ENCODE peak calls at places on chromosomes 11 and 22, in five cellular contexts. One of them, this sample, is unnamed.

GRCh38 chr22:45144928-45145327 is 18.8 kb upstream of the NUP50 start:
- DNase-seq in H1: no peak
- DNase-seq in uterus: no peak
- DNase-seq in A549: no peak
- DNase-seq in HCT116: no peak
- DNase-seq in this sample: no peak

GRCh38 chr11:110478410-110478809 is 48.7 kb downstream of the FDX1 start:
- DNase-seq in H1: peak
- DNase-seq in uterus: no peak
- DNase-seq in A549: no peak
- DNase-seq in HCT116: no peak
- DNase-seq in this sample: no peak

GRCh38 chr22:20013382-20013871 is 3.2 kb downstream of the ARVCF start:
- DNase-seq in H1: peak
- DNase-seq in uterus: peak
- DNase-seq in A549: peak
- DNase-seq in HCT116: no peak
- DNase-seq in this sample: no peak

GRCh38 chr22:31461699-31462098 is 27.9 kb downstream of the EIF4ENIF1 start:
- DNase-seq in H1: no peak
- DNase-seq in uterus: no peak
- DNase-seq in A549: no peak
- DNase-seq in HCT116: no peak
- DNase-seq in this sample: no peak

GRCh38 chr22:50271519-50271970 is 1.4 kb upstream of the MAPK11 start:
- DNase-seq in H1: peak
- DNase-seq in uterus: peak
- DNase-seq in A549: peak
- DNase-seq in HCT116: no peak
- DNase-seq in this sample: peak

GRCh38 chr11:103633037-103633788 is 403.2 kb upstream of the DDI1 start:
- DNase-seq in H1: no peak
- DNase-seq in uterus: no peak
- DNase-seq in A549: no peak
- DNase-seq in HCT116: no peak
- DNase-seq in this sample: no peak

GRCh38 chr11:34564807-34565241 is 51.2 kb upstream of the ELF5 start:
- DNase-seq in H1: no peak
- DNase-seq in uterus: no peak
- DNase-seq in A549: no peak
- DNase-seq in HCT116: no peak
- DNase-seq in this sample: peak

GRCh38 chr22:37745548-37746365 is 48.9 kb downstream of the TRIOBP start:
- DNase-seq in H1: peak
- DNase-seq in uterus: peak
- DNase-seq in A549: peak
- DNase-seq in HCT116: no peak
- DNase-seq in this sample: peak

GRCh38 chr11:67501854-67502253 is 3.3 kb downstream of the PITPNM1 start:
- DNase-seq in H1: no peak
- DNase-seq in uterus: no peak
- DNase-seq in A549: no peak
- DNase-seq in HCT116: no peak
- DNase-seq in this sample: no peak

GRCh38 chr22:26681395-26681821 is 24.0 kb downstream of the MIAT start:
- DNase-seq in H1: peak
- DNase-seq in uterus: no peak
- DNase-seq in A549: no peak
- DNase-seq in HCT116: no peak
- DNase-seq in this sample: no peak

GRCh38 chr11:66299189-66299588 is 7.5 kb downstream of the TMEM151A start:
- DNase-seq in H1: no peak
- DNase-seq in uterus: no peak
- DNase-seq in A549: no peak
- DNase-seq in HCT116: no peak
- DNase-seq in this sample: no peak

DNA sequence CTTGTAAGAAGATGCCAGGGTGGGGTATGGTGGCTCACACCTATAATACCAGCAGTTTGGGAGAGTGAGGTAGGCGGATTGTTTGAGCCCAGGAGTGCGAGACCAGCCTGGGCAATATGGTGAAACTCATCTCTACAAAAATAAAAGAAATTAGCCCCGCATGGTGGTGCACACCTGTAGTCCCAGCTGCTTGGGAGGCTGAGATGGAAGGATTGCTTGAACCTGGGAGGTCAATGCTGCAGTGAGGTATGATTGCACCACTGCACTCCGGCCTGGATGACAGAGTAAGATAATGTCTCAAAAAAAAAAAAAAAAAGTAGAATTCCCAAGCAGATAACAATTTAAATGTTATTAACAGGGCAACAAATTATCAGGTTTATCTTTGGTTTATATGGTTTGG is 20.2 kb downstream of the ACER3 start:
- DNase-seq in H1: no peak
- DNase-seq in uterus: no peak
- DNase-seq in A549: no peak
- DNase-seq in HCT116: no peak
- DNase-seq in this sample: no peak
- TF ChIP-seq CTCF in H1: no peak
- TF ChIP-seq CTCF in uterus: no peak
- TF ChIP-seq CTCF in A549: no peak
- TF ChIP-seq CTCF in HCT116: no peak
- TF ChIP-seq CTCF in this sample: no peak

GRCh38 chr22:48690583-48691317 is 1136.9 kb downstream of the BRD1 start:
- DNase-seq in H1: no peak
- DNase-seq in uterus: no peak
- DNase-seq in A549: no peak
- DNase-seq in HCT116: no peak
- DNase-seq in this sample: no peak

GRCh38 chr22:48694296-48694883 is 1133.3 kb downstream of the BRD1 start:
- DNase-seq in H1: no peak
- DNase-seq in uterus: no peak
- DNase-seq in A549: no peak
- DNase-seq in HCT116: no peak
- DNase-seq in this sample: no peak

GRCh38 chr22:48693377-48694135 is 1134.1 kb downstream of the BRD1 start:
- DNase-seq in H1: no peak
- DNase-seq in uterus: no peak
- DNase-seq in A549: no peak
- DNase-seq in HCT116: no peak
- DNase-seq in this sample: no peak

GRCh38 chr22:48691431-48691851 is 1136.2 kb downstream of the BRD1 start:
- DNase-seq in H1: no peak
- DNase-seq in uterus: no peak
- DNase-seq in A549: no peak
- DNase-seq in HCT116: no peak
- DNase-seq in this sample: no peak

GRCh38 chr22:48692734-48693376 is 1134.8 kb downstream of the BRD1 start:
- DNase-seq in H1: no peak
- DNase-seq in uterus: no peak
- DNase-seq in A549: no peak
- DNase-seq in HCT116: no peak
- DNase-seq in this sample: no peak
- TF ChIP-seq POLR2A in H1: no peak
- TF ChIP-seq POLR2A in uterus: no peak
- TF ChIP-seq POLR2A in A549: no peak
- TF ChIP-seq POLR2A in HCT116: no peak
- TF ChIP-seq POLR2A in this sample: no peak

GRCh38 chr11:134216816-134217215 is 7.0 kb downstream of the NCAPD3 start:
- DNase-seq in H1: no peak
- DNase-seq in uterus: no peak
- DNase-seq in A549: no peak
- DNase-seq in HCT116: no peak
- DNase-seq in this sample: no peak

DNA sequence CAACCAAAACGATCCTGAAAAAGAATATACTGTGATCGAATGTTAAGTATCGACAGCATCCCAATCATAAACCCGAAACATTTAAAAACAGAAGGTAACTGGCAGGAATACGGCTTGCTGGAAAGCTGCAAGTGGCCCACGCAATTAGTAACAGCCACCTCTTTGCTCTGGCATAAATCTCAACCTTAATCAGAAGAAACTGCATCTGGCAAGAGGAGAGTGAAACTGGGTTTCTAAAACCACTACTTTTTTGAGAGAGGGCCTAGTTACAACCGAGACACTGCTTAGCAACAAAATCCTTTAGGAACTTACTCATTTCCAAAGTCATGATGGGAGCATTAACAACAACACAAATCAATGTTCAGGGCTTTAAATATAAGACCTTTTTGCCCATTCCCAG is 7.9 kb downstream of the NCAPD3 start:
- DNase-seq in H1: no peak
- DNase-seq in uterus: no peak
- DNase-seq in A549: no peak
- DNase-seq in HCT116: no peak
- DNase-seq in this sample: no peak
- H3K4me3 ChIP-seq in H1: no peak
- H3K4me3 ChIP-seq in uterus: no peak
- H3K4me3 ChIP-seq in A549: no peak
- H3K4me3 ChIP-seq in HCT116: no peak
- H3K4me3 ChIP-seq in this sample: no peak

DNA sequence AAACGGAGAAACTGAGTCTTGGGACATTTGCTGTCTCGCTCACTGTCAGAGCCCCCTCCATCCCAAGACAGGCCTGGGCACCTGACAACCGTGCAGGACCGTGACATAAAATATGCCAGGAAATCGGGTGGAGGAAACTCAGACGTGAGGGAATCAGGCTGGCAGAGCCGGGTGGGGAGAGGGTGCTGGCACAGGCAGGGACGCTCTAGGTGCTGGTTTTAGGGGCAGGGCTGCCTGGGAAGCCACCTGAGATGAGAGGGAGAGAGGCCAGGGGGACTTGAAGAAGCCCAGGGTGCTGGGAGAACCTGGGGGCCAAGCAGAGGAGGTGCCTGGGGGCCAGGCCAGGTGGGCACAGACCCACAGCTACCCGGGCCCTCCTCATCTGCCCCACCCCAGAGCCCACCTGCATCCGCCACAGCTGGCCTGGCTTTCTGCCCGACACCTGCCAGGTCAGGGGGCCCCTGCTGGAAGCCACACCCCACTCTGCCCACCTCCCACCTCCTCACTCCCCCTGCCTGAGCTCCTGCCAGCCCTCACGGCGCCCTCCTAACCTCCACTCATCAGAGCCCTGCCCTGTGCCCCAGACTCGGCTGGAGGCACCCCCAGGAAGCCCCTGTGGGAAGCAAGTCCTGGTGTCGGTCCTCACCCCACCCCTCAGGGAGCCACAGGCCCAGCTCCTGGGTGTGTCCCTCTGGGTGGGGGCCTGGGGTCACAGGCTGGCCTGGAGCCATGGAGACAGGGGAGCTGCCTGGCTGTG is 27.3 kb upstream of the MUC5AC start:
- DNase-seq in H1: no peak
- DNase-seq in uterus: no peak
- DNase-seq in A549: no peak
- DNase-seq in HCT116: no peak
- DNase-seq in this sample: no peak
- TF ChIP-seq CTCF in H1: no peak
- TF ChIP-seq CTCF in uterus: no peak
- TF ChIP-seq CTCF in A549: no peak
- TF ChIP-seq CTCF in HCT116: no peak
- TF ChIP-seq CTCF in this sample: no peak

DNA sequence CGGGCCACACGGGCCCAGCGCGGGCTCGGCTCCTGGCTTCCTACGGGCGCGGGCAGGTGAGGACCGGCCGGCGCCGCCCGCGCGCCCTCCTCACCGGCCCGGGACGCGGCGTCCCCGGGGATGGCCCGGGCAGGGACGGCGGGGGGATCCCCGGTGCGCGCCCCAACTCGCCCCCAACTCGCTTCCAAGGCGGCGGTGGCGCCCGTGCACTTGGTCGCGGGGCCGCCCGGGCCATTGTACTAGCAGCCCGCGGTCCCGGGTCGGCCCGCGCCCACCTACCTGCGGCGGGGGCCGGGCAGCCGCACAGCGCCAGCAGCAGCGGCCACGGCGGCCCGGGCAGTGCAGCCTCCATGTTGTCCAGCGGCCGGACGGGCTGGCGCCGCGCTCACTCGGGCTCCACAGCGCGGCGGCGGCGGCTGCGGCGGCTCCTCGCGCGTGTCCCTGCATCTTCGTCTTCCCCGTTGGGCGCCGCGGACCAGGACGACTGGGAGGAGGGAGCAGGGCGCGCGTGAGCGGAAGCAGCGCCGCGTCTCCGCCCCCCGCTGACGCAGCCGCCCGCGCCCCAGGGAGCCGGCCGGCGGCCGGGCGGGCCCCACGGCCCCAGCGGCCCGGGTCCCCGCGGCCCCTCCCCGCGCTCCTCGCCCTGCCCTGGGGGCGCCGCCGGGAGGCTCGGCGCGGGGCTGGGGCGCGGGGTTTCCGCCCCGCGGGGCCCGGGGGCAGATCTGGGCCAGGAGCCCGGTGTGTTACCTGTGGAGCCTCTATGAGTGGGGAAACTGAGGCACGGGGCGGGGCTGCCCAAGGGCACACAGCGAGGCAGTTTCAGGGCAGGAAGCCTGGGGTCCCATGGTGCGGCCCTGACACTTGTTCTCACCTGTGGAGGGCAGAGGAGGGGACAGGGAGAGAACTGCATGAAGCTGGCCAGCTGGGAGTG is 159.3 kb upstream of the GRK3 start:
- DNase-seq in H1: no peak
- DNase-seq in uterus: peak
- DNase-seq in A549: peak
- DNase-seq in HCT116: no peak
- DNase-seq in this sample: peak
- TF ChIP-seq POLR2A in H1: no peak
- TF ChIP-seq POLR2A in uterus: peak
- TF ChIP-seq POLR2A in A549: peak
- TF ChIP-seq POLR2A in HCT116: no peak
- TF ChIP-seq POLR2A in this sample: peak